ENCODE peak calls at places on chromosome 12, in ten cellular contexts. One of them, this sample, is unnamed.
A peak's percentile ranks its signal among the peaks of the same experiment; 100 is the strongest.

GRCh38 chr12:565161-565560 is 98.1 kb downstream of the NINJ2 start:
- DNase-seq in colonic mucosa: no peak
- DNase-seq in keratinocyte: no peak
- DNase-seq in HCT116: no peak
- DNase-seq in GM23248: no peak
- DNase-seq in astrocyte: no peak
- DNase-seq in mesenchymal stem cell: no peak
- DNase-seq in K562: no peak
- DNase-seq in NT2/D1: no peak
- DNase-seq in fibroblast of lung: no peak
- DNase-seq in this sample: no peak

GRCh38 chr12:6167327-6168280 is 32.6 kb upstream of the CD9 start:
- DNase-seq in fibroblast of lung: peak; percentile 94
- DNase-seq in astrocyte: peak; percentile 98
- DNase-seq in NT2/D1: no peak
- DNase-seq in mesenchymal stem cell: peak; percentile 99
- DNase-seq in colonic mucosa: peak; percentile 36
- DNase-seq in keratinocyte: peak; percentile 58
- DNase-seq in GM23248: peak; percentile 98
- DNase-seq in K562: peak; percentile 57
- DNase-seq in HCT116: peak; percentile 82
- DNase-seq in this sample: peak; percentile 47

GRCh38 chr12:64997858-64998257 is 123.2 kb downstream of the WIF1 start:
- DNase-seq in astrocyte: no peak
- DNase-seq in NT2/D1: no peak
- DNase-seq in K562: no peak
- DNase-seq in colonic mucosa: no peak
- DNase-seq in GM23248: no peak
- DNase-seq in HCT116: no peak
- DNase-seq in keratinocyte: no peak
- DNase-seq in mesenchymal stem cell: no peak
- DNase-seq in fibroblast of lung: no peak
- DNase-seq in this sample: peak; percentile 24

GRCh38 chr12:54017027-54017788 is 8.4 kb downstream of the HOXC8 start:
- DNase-seq in NT2/D1: no peak
- DNase-seq in fibroblast of lung: no peak
- DNase-seq in K562: peak; percentile 35
- DNase-seq in HCT116: no peak
- DNase-seq in colonic mucosa: no peak
- DNase-seq in keratinocyte: no peak
- DNase-seq in mesenchymal stem cell: peak; percentile 80
- DNase-seq in GM23248: peak; percentile 71
- DNase-seq in astrocyte: no peak
- DNase-seq in this sample: peak; percentile 70

GRCh38 chr12:52860102-52860838 is 11.5 kb upstream of the KRT78 start:
- DNase-seq in GM23248: peak; percentile 60
- DNase-seq in fibroblast of lung: peak; percentile 27
- DNase-seq in keratinocyte: no peak
- DNase-seq in K562: no peak
- DNase-seq in mesenchymal stem cell: peak; percentile 49
- DNase-seq in colonic mucosa: no peak
- DNase-seq in NT2/D1: no peak
- DNase-seq in HCT116: no peak
- DNase-seq in astrocyte: peak; percentile 52
- DNase-seq in this sample: no peak

GRCh38 chr12:53862831-53863230 is 75.8 kb upstream of the HOXC13 start:
- DNase-seq in K562: no peak
- DNase-seq in NT2/D1: no peak
- DNase-seq in keratinocyte: peak; percentile 69
- DNase-seq in fibroblast of lung: no peak
- DNase-seq in mesenchymal stem cell: no peak
- DNase-seq in HCT116: no peak
- DNase-seq in GM23248: peak; percentile 54
- DNase-seq in astrocyte: no peak
- DNase-seq in colonic mucosa: no peak
- DNase-seq in this sample: no peak

GRCh38 chr12:46164186-46164585 is 104.7 kb downstream of the SLC38A1 start:
- DNase-seq in colonic mucosa: no peak
- DNase-seq in NT2/D1: no peak
- DNase-seq in mesenchymal stem cell: no peak
- DNase-seq in HCT116: no peak
- DNase-seq in keratinocyte: no peak
- DNase-seq in K562: no peak
- DNase-seq in GM23248: no peak
- DNase-seq in fibroblast of lung: no peak
- DNase-seq in astrocyte: no peak
- DNase-seq in this sample: no peak

GRCh38 chr12:533718-534117 is 74.0 kb downstream of the B4GALNT3 start:
- DNase-seq in fibroblast of lung: no peak
- DNase-seq in colonic mucosa: no peak
- DNase-seq in K562: no peak
- DNase-seq in mesenchymal stem cell: no peak
- DNase-seq in keratinocyte: no peak
- DNase-seq in HCT116: no peak
- DNase-seq in GM23248: no peak
- DNase-seq in NT2/D1: no peak
- DNase-seq in astrocyte: no peak
- DNase-seq in this sample: no peak

GRCh38 chr12:55829967-55830600 is 697 bp upstream of the DNAJC14 start:
- DNase-seq in fibroblast of lung: no peak
- DNase-seq in colonic mucosa: peak; percentile 59
- DNase-seq in astrocyte: no peak
- DNase-seq in mesenchymal stem cell: no peak
- DNase-seq in HCT116: no peak
- DNase-seq in K562: peak; percentile 82
- DNase-seq in keratinocyte: no peak
- DNase-seq in GM23248: no peak
- DNase-seq in NT2/D1: no peak
- DNase-seq in this sample: peak; percentile 64

GRCh38 chr12:85575115-85576096 is 260.8 kb downstream of the RASSF9 start:
- DNase-seq in colonic mucosa: peak; percentile 32
- DNase-seq in GM23248: peak; percentile 70
- DNase-seq in keratinocyte: no peak
- DNase-seq in K562: peak; percentile 9
- DNase-seq in NT2/D1: peak; percentile 47
- DNase-seq in mesenchymal stem cell: peak; percentile 69
- DNase-seq in fibroblast of lung: peak; percentile 66
- DNase-seq in HCT116: peak; percentile 54
- DNase-seq in astrocyte: peak; percentile 20
- DNase-seq in this sample: peak; percentile 83

GRCh38 chr12:52857500-52857899 is 8.7 kb upstream of the KRT78 start:
- DNase-seq in NT2/D1: no peak
- DNase-seq in fibroblast of lung: no peak
- DNase-seq in GM23248: no peak
- DNase-seq in mesenchymal stem cell: no peak
- DNase-seq in HCT116: no peak
- DNase-seq in keratinocyte: no peak
- DNase-seq in astrocyte: no peak
- DNase-seq in K562: no peak
- DNase-seq in colonic mucosa: no peak
- DNase-seq in this sample: no peak

GRCh38 chr12:51924551-51925399 is 17.5 kb downstream of the ACVRL1 start:
- DNase-seq in GM23248: no peak
- DNase-seq in fibroblast of lung: no peak
- DNase-seq in colonic mucosa: no peak
- DNase-seq in mesenchymal stem cell: no peak
- DNase-seq in NT2/D1: no peak
- DNase-seq in HCT116: no peak
- DNase-seq in K562: no peak
- DNase-seq in astrocyte: no peak
- DNase-seq in keratinocyte: no peak
- DNase-seq in this sample: no peak

GRCh38 chr12:65670775-65671174 is 153.5 kb upstream of the HMGA2 start:
- DNase-seq in fibroblast of lung: no peak
- DNase-seq in GM23248: peak; percentile 56
- DNase-seq in HCT116: no peak
- DNase-seq in K562: no peak
- DNase-seq in astrocyte: peak; percentile 85
- DNase-seq in keratinocyte: peak; percentile 99
- DNase-seq in NT2/D1: no peak
- DNase-seq in colonic mucosa: no peak
- DNase-seq in mesenchymal stem cell: peak; percentile 38
- DNase-seq in this sample: no peak

GRCh38 chr12:6532927-6533652 is 1.2 kb upstream of the GAPDH start:
- DNase-seq in K562: peak; percentile 25
- DNase-seq in fibroblast of lung: peak; percentile 57
- DNase-seq in keratinocyte: no peak
- DNase-seq in HCT116: no peak
- DNase-seq in colonic mucosa: peak; percentile 81
- DNase-seq in GM23248: peak; percentile 87
- DNase-seq in NT2/D1: peak; percentile 93
- DNase-seq in astrocyte: peak; percentile 51
- DNase-seq in mesenchymal stem cell: peak; percentile 90
- DNase-seq in this sample: peak; percentile 86

GRCh38 chr12:88893801-88894200 is 313.5 kb upstream of the KITLG start:
- DNase-seq in astrocyte: no peak
- DNase-seq in mesenchymal stem cell: no peak
- DNase-seq in NT2/D1: no peak
- DNase-seq in HCT116: no peak
- DNase-seq in K562: no peak
- DNase-seq in GM23248: peak; percentile 1
- DNase-seq in colonic mucosa: no peak
- DNase-seq in keratinocyte: no peak
- DNase-seq in fibroblast of lung: no peak
- DNase-seq in this sample: no peak

DNA sequence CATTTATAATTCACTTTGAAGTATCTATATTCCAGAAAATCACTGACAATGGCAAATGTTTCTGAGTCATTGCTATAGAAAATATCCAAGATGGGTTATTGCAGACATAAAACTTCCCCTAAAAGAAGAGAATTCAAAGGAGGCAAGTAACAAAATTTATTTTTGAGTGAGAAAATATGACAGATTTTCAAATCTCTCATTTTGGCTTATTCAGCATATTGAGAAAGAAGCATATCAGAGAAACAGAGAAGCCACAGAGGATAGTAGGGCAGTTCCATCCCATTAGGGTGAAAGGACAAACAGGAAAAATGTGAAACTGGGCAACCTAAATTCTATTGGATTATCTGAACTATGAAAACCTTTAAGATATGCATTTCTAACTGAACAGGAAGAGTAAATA is 85.0 kb downstream of the SYT1 start:
- DNase-seq in HCT116: no peak
- DNase-seq in keratinocyte: no peak
- DNase-seq in K562: no peak
- DNase-seq in astrocyte: no peak
- DNase-seq in GM23248: no peak
- DNase-seq in mesenchymal stem cell: no peak
- DNase-seq in fibroblast of lung: no peak
- DNase-seq in NT2/D1: no peak
- DNase-seq in colonic mucosa: no peak
- DNase-seq in this sample: no peak
- H3K9me3 ChIP-seq in HCT116: no peaks in the 10 kb centered on the region
- H3K9me3 ChIP-seq in keratinocyte: no peaks in the 10 kb centered on the region
- H3K9me3 ChIP-seq in K562: no peaks in the 10 kb centered on the region
- H3K9me3 ChIP-seq in astrocyte: no peaks in the 10 kb centered on the region
- H3K9me3 ChIP-seq in GM23248: no peaks in the 10 kb centered on the region
- H3K9me3 ChIP-seq in mesenchymal stem cell: peaks cover 47% of the 10 kb centered on the region
- H3K9me3 ChIP-seq in fibroblast of lung: no peaks in the 10 kb centered on the region
- H3K9me3 ChIP-seq in NT2/D1: peaks cover 30% of the 10 kb centered on the region
- H3K9me3 ChIP-seq in colonic mucosa: no peaks in the 10 kb centered on the region
- H3K9me3 ChIP-seq in this sample: no peaks in the 10 kb centered on the region

DNA sequence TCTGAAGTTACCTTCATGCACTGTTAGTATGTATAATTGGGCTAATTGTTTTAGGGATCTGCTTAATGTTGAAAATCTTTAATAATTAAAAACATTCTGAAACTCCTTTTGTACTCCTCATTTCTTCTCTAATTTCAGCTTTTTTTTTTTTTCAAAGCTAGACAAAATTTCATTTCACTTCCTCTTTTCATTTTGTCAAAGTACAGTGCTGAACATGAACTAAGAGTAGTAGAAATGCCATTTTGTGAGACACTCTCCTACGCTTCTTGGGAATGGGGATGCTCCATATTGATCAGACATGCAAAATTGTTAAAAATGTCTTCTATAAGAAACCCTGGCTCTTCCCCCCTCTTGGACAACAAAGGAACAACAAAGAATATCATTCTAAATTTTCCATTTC is 1.7 kb downstream of the ABCD2 start:
- DNase-seq in fibroblast of lung: no peak
- DNase-seq in HCT116: no peak
- DNase-seq in mesenchymal stem cell: no peak
- DNase-seq in colonic mucosa: no peak
- DNase-seq in astrocyte: no peak
- DNase-seq in keratinocyte: no peak
- DNase-seq in K562: no peak
- DNase-seq in NT2/D1: no peak
- DNase-seq in GM23248: no peak
- DNase-seq in this sample: peak; percentile 57
- H3K4me3 ChIP-seq in fibroblast of lung: no peak overlapping the region
- H3K4me3 ChIP-seq in HCT116: no peak overlapping the region
- H3K4me3 ChIP-seq in mesenchymal stem cell: no peak overlapping the region
- H3K4me3 ChIP-seq in colonic mucosa: no peak overlapping the region
- H3K4me3 ChIP-seq in astrocyte: no peak overlapping the region
- H3K4me3 ChIP-seq in keratinocyte: no peak overlapping the region
- H3K4me3 ChIP-seq in K562: no peak overlapping the region
- H3K4me3 ChIP-seq in NT2/D1: no peak overlapping the region
- H3K4me3 ChIP-seq in GM23248: no peak overlapping the region
- H3K4me3 ChIP-seq in this sample: no peak overlapping the region

DNA sequence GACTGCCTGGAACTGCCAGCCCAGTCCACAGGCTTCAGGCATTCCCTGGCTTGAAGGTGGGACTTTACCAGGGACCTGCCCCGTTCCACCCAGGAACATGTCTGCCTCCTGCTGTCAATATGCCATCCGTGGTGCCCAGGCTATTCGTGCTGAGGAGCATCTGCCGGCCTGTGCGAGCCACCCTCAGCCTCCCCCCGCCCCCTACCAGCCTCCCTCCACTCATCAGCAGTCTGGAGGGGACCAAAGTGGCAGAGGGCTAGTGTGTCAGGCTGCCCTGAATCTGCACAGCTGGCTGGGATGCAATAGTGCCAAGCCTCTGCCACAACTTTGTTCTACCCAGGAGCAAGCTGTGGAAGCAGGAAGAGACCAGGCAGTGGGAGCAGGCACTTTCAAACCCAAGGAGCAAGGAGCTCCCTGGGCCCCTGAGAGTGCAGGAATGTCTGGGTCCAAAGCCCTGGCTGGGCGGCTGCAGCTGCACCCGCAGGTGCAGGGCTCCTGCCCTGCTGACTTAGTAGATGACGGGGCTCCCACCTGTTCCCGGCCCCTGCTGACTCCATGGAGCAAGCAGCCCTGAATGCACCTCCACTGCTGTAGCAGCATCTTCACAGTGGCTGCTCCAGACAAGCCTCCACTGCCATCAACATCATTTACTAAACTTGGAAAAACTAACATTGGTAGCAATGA is 423.2 kb downstream of the RERGL start:
- DNase-seq in mesenchymal stem cell: no peak
- DNase-seq in NT2/D1: no peak
- DNase-seq in GM23248: no peak
- DNase-seq in HCT116: no peak
- DNase-seq in astrocyte: no peak
- DNase-seq in colonic mucosa: no peak
- DNase-seq in K562: no peak
- DNase-seq in keratinocyte: no peak
- DNase-seq in fibroblast of lung: no peak
- DNase-seq in this sample: no peak
- H3K9ac ChIP-seq in mesenchymal stem cell: no peak overlapping the region
- H3K9ac ChIP-seq in NT2/D1: no peak overlapping the region
- H3K9ac ChIP-seq in GM23248: no peak overlapping the region
- H3K9ac ChIP-seq in HCT116: no peak overlapping the region
- H3K9ac ChIP-seq in astrocyte: no peak overlapping the region
- H3K9ac ChIP-seq in colonic mucosa: no peak overlapping the region
- H3K9ac ChIP-seq in K562: no peak overlapping the region
- H3K9ac ChIP-seq in keratinocyte: no peak overlapping the region
- H3K9ac ChIP-seq in fibroblast of lung: no peak overlapping the region
- H3K9ac ChIP-seq in this sample: no peak overlapping the region

GRCh38 chr12:80154261-80154660 is 54.9 kb downstream of the OTOGL start:
- DNase-seq in K562: no peak
- DNase-seq in fibroblast of lung: peak; percentile 22
- DNase-seq in keratinocyte: no peak
- DNase-seq in mesenchymal stem cell: peak; percentile 27
- DNase-seq in NT2/D1: no peak
- DNase-seq in astrocyte: peak; percentile 27
- DNase-seq in colonic mucosa: no peak
- DNase-seq in HCT116: no peak
- DNase-seq in GM23248: no peak
- DNase-seq in this sample: no peak
- H3K9me3 ChIP-seq in K562: no peaks in the 10 kb centered on the region
- H3K9me3 ChIP-seq in fibroblast of lung: no peaks in the 10 kb centered on the region
- H3K9me3 ChIP-seq in keratinocyte: no peaks in the 10 kb centered on the region
- H3K9me3 ChIP-seq in mesenchymal stem cell: no peaks in the 10 kb centered on the region
- H3K9me3 ChIP-seq in NT2/D1: peaks cover 3% of the 10 kb centered on the region
- H3K9me3 ChIP-seq in astrocyte: no peaks in the 10 kb centered on the region
- H3K9me3 ChIP-seq in colonic mucosa: no peaks in the 10 kb centered on the region
- H3K9me3 ChIP-seq in HCT116: no peaks in the 10 kb centered on the region
- H3K9me3 ChIP-seq in GM23248: no peaks in the 10 kb centered on the region
- H3K9me3 ChIP-seq in this sample: no peaks in the 10 kb centered on the region